ENCODE peak calls at places on chromosomes 3 and 15, in ten cellular contexts. E, T, K, Z, B, Y, F, G, X and D are unnamed samples.
A peak's percentile ranks its signal among the peaks of the same experiment; 100 is the strongest.

GRCh38 chr3:13451301-13451673 is 28.8 kb upstream of the HDAC11 start:
- DNase-seq in E (no peak), F (no peak), X (no peak), T (no peak), Z (no peak), G (no peak), K (no peak), B (no peak), Y (no peak), D (no peak)

GRCh38 chr3:99855900-99856299 is 38.2 kb downstream of the CMSS1 start:
- DNase-seq in E (no peak), T (no peak), Y (no peak), F (no peak), K (no peak), G (no peak), Z (no peak), X (no peak), B (no peak), D (no peak)

GRCh38 chr15:66780172-66780972 is 78.3 kb downstream of the SMAD6 start:
- DNase-seq in X (no peak), B (no peak), Y (no peak), F (no peak), K (peak; percentile 25), Z (no peak), E (peak; percentile 61), G (peak; percentile 54), T (peak; percentile 67), D (peak; percentile 81)

GRCh38 chr3:52507359-52507758 is 12.2 kb downstream of the STAB1 start:
- DNase-seq in E (no peak), Z (no peak), T (peak; percentile 28), K (no peak), X (no peak), Y (no peak), B (no peak), F (no peak), G (no peak), D (peak; percentile 20)

GRCh38 chr15:55791576-55792400 is 48.8 kb upstream of the PRTG start:
- DNase-seq in X (no peak), E (no peak), B (peak; percentile 80), F (no peak), Y (no peak), K (no peak), T (peak; percentile 80), G (no peak), Z (peak; percentile 12), D (peak; percentile 92)

GRCh38 chr3:136819784-136820640 is 1.1 kb downstream of the SLC35G2 start:
- DNase-seq in Y (peak; percentile 80), B (no peak), X (no peak), F (peak; percentile 47), K (peak; percentile 70), E (peak; percentile 60), T (peak; percentile 68), G (peak; percentile 30), Z (peak; percentile 68), D (peak; percentile 57)

GRCh38 chr3:3127432-3128010 is 781 bp downstream of the TRNT1 start:
- DNase-seq in Z (peak; percentile 56), X (no peak), K (no peak), B (no peak), T (no peak), E (no peak), F (no peak), Y (no peak), G (no peak), D (peak; percentile 25)

GRCh38 chr15:36782681-36783080 is 203.3 kb downstream of the CDIN1 start:
- DNase-seq in T (peak; percentile 32), Y (no peak), G (no peak), F (no peak), K (no peak), B (no peak), X (no peak), Z (no peak), E (no peak), D (no peak)

GRCh38 chr3:68919000-68919399 is 13.3 kb downstream of the TAFA4 start:
- DNase-seq in E (no peak), B (no peak), X (no peak), K (no peak), T (peak; percentile 52), Z (peak; percentile 23), F (no peak), Y (peak; percentile 75), G (no peak), D (peak; percentile 11)

GRCh38 chr3:129746629-129747028 is 140.2 kb upstream of the PLXND1 start:
- DNase-seq in Z (no peak), T (no peak), E (no peak), B (no peak), G (no peak), Y (peak; percentile 19), K (no peak), F (no peak), X (no peak), D (no peak)

GRCh38 chr3:123158330-123158729 is 43.4 kb upstream of the SEC22A start:
- DNase-seq in Y (no peak), T (no peak), E (no peak), G (no peak), F (no peak), B (no peak), X (no peak), K (no peak), Z (no peak), D (no peak)

GRCh38 chr3:41053220-41053619 is 146.1 kb upstream of the CTNNB1 start:
- DNase-seq in E (no peak), K (no peak), T (no peak), Z (no peak), B (no peak), X (no peak), Y (no peak), F (no peak), G (no peak), D (no peak)

GRCh38 chr15:53208759-53209158 is 418.6 kb upstream of the ONECUT1 start:
- DNase-seq in Y (no peak), B (no peak), E (no peak), G (no peak), K (no peak), X (no peak), T (no peak), Z (no peak), F (peak; percentile 37), D (no peak)

GRCh38 chr3:179181993-179182551 is 33.9 kb downstream of the PIK3CA start:
- DNase-seq in K (no peak), E (no peak), T (peak; percentile 21), F (no peak), Y (no peak), Z (peak; percentile 17), B (no peak), G (no peak), X (no peak), D (no peak)

GRCh38 chr15:33066584-33066983 is 127.9 kb downstream of the FMN1 start:
- DNase-seq in Z (no peak), E (no peak), X (no peak), G (no peak), Y (no peak), B (no peak), K (no peak), F (no peak), T (no peak), D (no peak)

GRCh38 chr15:33068007-33068441 is 126.5 kb downstream of the FMN1 start:
- DNase-seq in F (peak; percentile 52), Z (peak; percentile 52), E (peak; percentile 91), Y (no peak), B (peak; percentile 8), T (no peak), K (peak; percentile 74), G (no peak), X (no peak), D (peak; percentile 66)

GRCh38 chr15:33068531-33068990 is 126.0 kb downstream of the FMN1 start:
- DNase-seq in Z (no peak), X (no peak), B (no peak), Y (no peak), T (no peak), F (no peak), K (peak; percentile 52), E (peak; percentile 87), G (no peak), D (peak; percentile 74)

GRCh38 chr15:33069161-33069560 is 125.4 kb downstream of the FMN1 start:
- DNase-seq in K (no peak), Z (no peak), T (no peak), F (no peak), X (no peak), B (no peak), E (no peak), Y (no peak), G (no peak), D (no peak)

GRCh38 chr15:33067456-33067855 is 127.1 kb downstream of the FMN1 start:
- DNase-seq in K (no peak), X (no peak), Z (no peak), F (no peak), B (peak; percentile 50), T (peak; percentile 19), Y (no peak), E (no peak), G (no peak), D (peak; percentile 78)
- H3K4me3 ChIP-seq in K (peak overlapping the region; percentile 59), X (no peak overlapping the region), Z (peak overlapping the region; percentile 48), F (no peak overlapping the region), B (peak overlapping the region; percentile 34), T (no peak overlapping the region), Y (no peak overlapping the region), E (no peak overlapping the region), G (no peak overlapping the region), D (peak overlapping the region; percentile 52)

GRCh38 chr3:15601399-15602145 is at the start of the genes BTD and HACL1:
- DNase-seq in F (peak; percentile 98), E (peak; percentile 99), K (peak; percentile 97), Y (peak; percentile 99), Z (peak; percentile 99), T (peak; percentile 99), G (peak; percentile 99), B (peak; percentile 96), X (peak; percentile 98), D (peak; percentile 99)
- TF ChIP-seq CTCF in F (peak; percentile 25), E (peak; percentile 21), K (no peak), Y (peak; percentile 19), Z (peak; percentile 5), T (peak; percentile 28), G (no peak), B (peak; percentile 34), X (peak; percentile 38), D (peak; percentile 19)

DNA sequence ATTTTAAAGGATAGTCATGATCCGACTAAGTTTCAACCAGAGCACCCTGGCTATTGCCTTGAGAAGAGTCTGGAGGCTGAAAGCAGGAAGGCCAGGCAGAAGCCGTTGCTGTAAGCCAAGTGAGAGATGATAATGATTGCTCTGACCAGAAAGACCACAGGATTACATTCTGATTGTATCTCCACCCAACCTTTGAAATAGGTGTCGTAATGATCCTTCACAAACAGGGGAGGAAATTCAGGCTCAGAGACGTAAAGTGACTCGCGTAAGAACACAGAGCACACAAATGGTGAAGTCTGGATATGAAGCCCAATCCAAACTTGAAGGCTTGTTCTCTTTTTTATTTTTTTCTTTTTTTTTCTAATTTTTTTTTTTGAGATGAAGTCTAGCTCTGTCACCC is 25.3 kb upstream of the PIAS1 start:
- DNase-seq in G (no peak), X (no peak), Y (no peak), F (no peak), K (no peak), B (no peak), E (no peak), Z (peak; percentile 62), T (no peak), D (no peak)
- H3K4me3 ChIP-seq in G (no peak overlapping the region), X (no peak overlapping the region), Y (no peak overlapping the region), F (no peak overlapping the region), K (no peak overlapping the region), B (no peak overlapping the region), E (no peak overlapping the region), Z (no peak overlapping the region), T (no peak overlapping the region), D (no peak overlapping the region)

DNA sequence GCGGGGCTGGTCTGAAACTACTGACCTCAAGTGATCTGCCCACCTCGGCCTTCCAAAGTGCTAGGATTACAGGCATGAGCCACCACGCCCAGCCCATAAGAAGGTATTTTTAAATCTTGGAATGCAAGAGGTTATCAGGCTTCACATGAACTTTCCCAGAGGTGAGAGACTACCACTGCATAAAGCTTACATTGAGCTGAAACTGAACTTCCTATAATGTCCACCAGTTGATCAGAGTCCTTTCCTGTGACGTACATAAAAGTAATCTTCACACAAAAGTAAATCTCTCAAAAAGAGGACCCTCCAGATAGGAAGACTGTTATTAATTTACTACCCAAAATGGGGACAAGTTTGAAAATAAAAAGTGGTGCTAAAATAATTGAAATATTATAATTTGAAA is 270.1 kb upstream of the UBE2E2 start:
- DNase-seq in F (no peak), B (no peak), Y (no peak), T (no peak), Z (no peak), X (no peak), K (no peak), G (no peak), E (no peak), D (no peak)
- TF ChIP-seq CTCF in F (no peak), B (no peak), Y (no peak), T (no peak), Z (no peak), X (no peak), K (no peak), G (no peak), E (no peak), D (no peak)